ENCODE peak calls at places on chromosomes 11 and 22, in ten cellular contexts. L, F, E, I, W, G, M, J, X and V are unnamed samples. For H3K4me1, the result is how much of the 10 kb centered on the place peaks cover.

GRCh38 chr11:8357891-8358566 is 94.4 kb upstream of the LMO1 start:
- DNase-seq in L (no peak), F (no peak), E (no peak), I (no peak), W (no peak), G (no peak), M (no peak), J (no peak), X (no peak), V (no peak)

GRCh38 chr22:37906364-37907008 is 389 bp downstream of the MICALL1 start:
- DNase-seq in L (no peak), F (no peak), E (no peak), I (no peak), W (no peak), G (no peak), M (peak), J (no peak), X (peak), V (no peak)

GRCh38 chr11:1544536-1544935 is 27.5 kb downstream of the DUSP8 start:
- DNase-seq in L (no peak), F (no peak), E (peak), I (no peak), W (no peak), G (no peak), M (no peak), J (peak), X (no peak), V (no peak)

GRCh38 chr22:28674121-28674563 is 5.5 kb downstream of the TTC28 start:
- DNase-seq in L (no peak), F (peak), E (no peak), I (no peak), W (peak), G (no peak), M (no peak), J (no peak), X (no peak), V (peak)

GRCh38 chr11:130427581-130428211 is 713 bp downstream of the ADAMTS8 start:
- DNase-seq in L (no peak), F (no peak), E (no peak), I (peak), W (no peak), G (no peak), M (no peak), J (no peak), X (peak), V (no peak)

GRCh38 chr11:32018672-32019071 is 72.2 kb upstream of the RCN1 start:
- DNase-seq in L (no peak), F (no peak), E (no peak), I (no peak), W (no peak), G (no peak), M (no peak), J (no peak), X (no peak), V (no peak)

GRCh38 chr11:74696932-74697687 is 34.1 kb downstream of the CHRDL2 start:
- DNase-seq in L (peak), F (peak), E (peak), I (peak), W (no peak), G (peak), M (peak), J (peak), X (peak), V (peak)

GRCh38 chr22:50340157-50340879 is 2.8 kb upstream of the PPP6R2 start:
- DNase-seq in L (no peak), F (no peak), E (no peak), I (no peak), W (no peak), G (no peak), M (no peak), J (no peak), X (peak), V (no peak)

GRCh38 chr11:73981051-73981805 is 1.4 kb downstream of the UCP2 start:
- DNase-seq in L (no peak), F (no peak), E (no peak), I (no peak), W (no peak), G (no peak), M (no peak), J (no peak), X (no peak), V (peak)

GRCh38 chr22:46063861-46064235 is 86.5 kb upstream of the PPARA start:
- DNase-seq in L (peak), F (no peak), E (peak), I (no peak), W (peak), G (peak), M (peak), J (no peak), X (no peak), V (no peak)

GRCh38 chr22:49820984-49821383 is 6.7 kb downstream of the BRD1 start:
- DNase-seq in L (no peak), F (no peak), E (no peak), I (no peak), W (no peak), G (no peak), M (no peak), J (no peak), X (no peak), V (no peak)

GRCh38 chr11:99593197-99593596 is 572.4 kb downstream of the CNTN5 start:
- DNase-seq in L (no peak), F (no peak), E (no peak), I (no peak), W (no peak), G (no peak), M (no peak), J (no peak), X (no peak), V (no peak)

GRCh38 chr22:25746012-25746373 is 4.0 kb downstream of the MYO18B start:
- DNase-seq in L (no peak), F (peak), E (no peak), I (no peak), W (peak), G (no peak), M (no peak), J (no peak), X (no peak), V (peak)

GRCh38 chr22:31951201-31952093 is 7.1 kb downstream of the YWHAH start:
- DNase-seq in L (no peak), F (no peak), E (no peak), I (no peak), W (peak), G (no peak), M (no peak), J (no peak), X (no peak), V (peak)

GRCh38 chr11:8168485-8169257 is at the start of gene RIC3:
- DNase-seq in L (no peak), F (no peak), E (peak), I (peak), W (no peak), G (peak), M (peak), J (peak), X (peak), V (peak)

GRCh38 chr11:1102221-1102971 is 27.7 kb downstream of the MUC2 start:
- DNase-seq in L (no peak), F (no peak), E (peak), I (no peak), W (no peak), G (no peak), M (no peak), J (no peak), X (no peak), V (no peak)

GRCh38 chr22:35599364-35599763 is 17.8 kb downstream of the MB start:
- DNase-seq in L (no peak), F (no peak), E (no peak), I (no peak), W (no peak), G (no peak), M (no peak), J (no peak), X (no peak), V (no peak)

GRCh38 chr22:35600466-35600865 is 16.7 kb downstream of the MB start:
- DNase-seq in L (no peak), F (no peak), E (no peak), I (no peak), W (no peak), G (no peak), M (no peak), J (no peak), X (no peak), V (no peak)

GRCh38 chr22:35598396-35598710 is 18.8 kb downstream of the MB start:
- DNase-seq in L (no peak), F (no peak), E (no peak), I (no peak), W (no peak), G (no peak), M (no peak), J (no peak), X (no peak), V (no peak)

GRCh38 chr22:35601743-35602633 is 15.1 kb downstream of the MB start:
- DNase-seq in L (no peak), F (peak), E (no peak), I (peak), W (peak), G (peak), M (no peak), J (no peak), X (no peak), V (no peak)

GRCh38 chr22:35601013-35601580 is 16.0 kb downstream of the MB start:
- DNase-seq in L (no peak), F (no peak), E (no peak), I (no peak), W (no peak), G (no peak), M (no peak), J (no peak), X (no peak), V (no peak)
- H3K4me1 ChIP-seq in L (under half), F (under half), E (under half), I (under half), W (under half), G (under half), M (under half), J (under half), X (under half), V (under half)

GRCh38 chr22:44360686-44361381 is 48.1 kb upstream of the SHISAL1 start:
- DNase-seq in L (peak), F (peak), E (peak), I (peak), W (peak), G (no peak), M (peak), J (peak), X (peak), V (no peak)
- H3K27ac ChIP-seq in L (peak), F (peak), E (no peak), I (no peak), W (peak), G (no peak), M (peak), J (peak), X (no peak), V (peak)

GRCh38 chr22:42892571-42893316 is 35.7 kb upstream of the ARFGAP3 start:
- DNase-seq in L (no peak), F (no peak), E (no peak), I (no peak), W (no peak), G (no peak), M (no peak), J (no peak), X (no peak), V (no peak)
- H3K4me1 ChIP-seq in L (under half), F (under half), E (half or more), I (under half), W (under half), G (under half), M (under half), J (half or more), X (under half), V (under half)

GRCh38 chr11:66727883-66728759 is 895 bp downstream of the SPTBN2 start:
- DNase-seq in L (no peak), F (no peak), E (no peak), I (peak), W (no peak), G (no peak), M (no peak), J (no peak), X (peak), V (no peak)

GRCh38 chr11:66727282-66727882 is 1.6 kb downstream of the SPTBN2 start:
- DNase-seq in L (no peak), F (peak), E (peak), I (peak), W (peak), G (peak), M (peak), J (no peak), X (peak), V (peak)

GRCh38 chr11:66729447-66729846 is 431 bp upstream of the SPTBN2 start:
- DNase-seq in L (no peak), F (no peak), E (no peak), I (no peak), W (no peak), G (no peak), M (no peak), J (no peak), X (no peak), V (no peak)

GRCh38 chr11:66725646-66726045 is 3.4 kb downstream of the SPTBN2 start:
- DNase-seq in L (no peak), F (peak), E (no peak), I (no peak), W (no peak), G (no peak), M (no peak), J (no peak), X (peak), V (no peak)

DNA sequence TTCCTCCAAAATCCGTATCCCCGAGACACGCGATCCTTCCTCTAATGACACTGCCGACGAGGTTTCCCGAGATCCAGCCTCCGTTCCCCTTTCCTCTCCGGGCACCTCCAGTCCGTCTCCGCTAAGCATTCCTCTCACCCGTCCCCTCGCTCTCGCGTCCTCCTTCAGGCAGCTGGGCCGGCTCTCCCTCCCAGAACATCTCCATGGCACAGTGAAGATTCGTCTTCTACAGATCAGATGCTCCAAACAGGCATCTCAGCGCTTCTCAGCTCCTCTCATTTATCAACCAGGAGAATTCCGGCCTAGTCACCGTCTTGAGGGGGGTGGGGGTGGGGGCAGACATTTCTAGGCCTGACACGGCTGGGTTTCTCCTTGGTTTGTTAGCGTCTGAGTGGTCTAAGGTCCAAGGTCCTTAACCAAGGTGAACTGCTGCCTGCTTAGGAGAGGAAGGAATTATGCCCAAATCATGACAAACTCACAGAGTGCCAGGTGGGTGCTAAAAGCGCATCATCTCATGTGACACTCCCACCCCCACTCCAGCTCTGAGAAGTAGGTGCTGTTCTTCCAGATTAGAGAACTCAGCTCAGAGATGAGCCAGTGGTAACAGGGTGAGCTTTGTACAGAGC is at the start of gene SPTBN2:
- DNase-seq in L (no peak), F (no peak), E (no peak), I (peak), W (peak), G (no peak), M (no peak), J (no peak), X (peak), V (no peak)
- H3K27ac ChIP-seq in L (no peak), F (no peak), E (no peak), I (peak), W (no peak), G (no peak), M (no peak), J (no peak), X (no peak), V (no peak)

DNA sequence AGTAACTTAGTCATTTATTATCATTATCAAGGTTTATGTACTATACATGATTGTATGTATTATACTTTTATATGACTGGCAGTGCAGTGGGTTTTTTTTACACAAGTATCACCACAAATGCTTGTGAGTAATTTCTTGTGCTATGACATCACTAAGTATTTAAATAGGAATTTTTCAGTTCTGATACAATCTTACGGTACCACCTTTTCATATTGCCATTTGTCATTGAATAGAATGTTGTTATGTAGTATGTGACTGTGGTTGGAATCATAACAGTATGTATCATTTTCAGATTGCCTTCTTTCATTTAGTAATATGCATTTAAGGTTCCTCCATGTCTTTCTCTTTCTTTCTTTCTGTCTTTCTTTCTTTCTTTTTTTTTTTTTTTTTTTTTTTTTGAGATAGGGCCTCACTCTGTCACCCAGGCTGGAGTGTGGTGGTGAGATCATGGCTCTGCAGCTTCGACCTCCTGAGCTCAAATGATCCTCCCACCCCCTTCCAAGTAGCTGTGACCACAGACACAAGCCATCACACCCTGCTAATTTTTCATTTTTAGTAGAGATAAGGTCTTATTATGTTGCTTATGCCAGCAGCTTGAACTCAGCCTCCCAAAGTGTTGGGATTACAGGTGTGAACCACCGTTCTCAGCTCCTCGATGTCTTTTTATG is 18.6 kb downstream of the ATM start:
- DNase-seq in L (no peak), F (peak), E (no peak), I (no peak), W (no peak), G (no peak), M (no peak), J (no peak), X (no peak), V (no peak)
- H3K4me1 ChIP-seq in L (under half), F (under half), E (under half), I (under half), W (under half), G (under half), M (under half), J (under half), X (under half), V (under half)

DNA sequence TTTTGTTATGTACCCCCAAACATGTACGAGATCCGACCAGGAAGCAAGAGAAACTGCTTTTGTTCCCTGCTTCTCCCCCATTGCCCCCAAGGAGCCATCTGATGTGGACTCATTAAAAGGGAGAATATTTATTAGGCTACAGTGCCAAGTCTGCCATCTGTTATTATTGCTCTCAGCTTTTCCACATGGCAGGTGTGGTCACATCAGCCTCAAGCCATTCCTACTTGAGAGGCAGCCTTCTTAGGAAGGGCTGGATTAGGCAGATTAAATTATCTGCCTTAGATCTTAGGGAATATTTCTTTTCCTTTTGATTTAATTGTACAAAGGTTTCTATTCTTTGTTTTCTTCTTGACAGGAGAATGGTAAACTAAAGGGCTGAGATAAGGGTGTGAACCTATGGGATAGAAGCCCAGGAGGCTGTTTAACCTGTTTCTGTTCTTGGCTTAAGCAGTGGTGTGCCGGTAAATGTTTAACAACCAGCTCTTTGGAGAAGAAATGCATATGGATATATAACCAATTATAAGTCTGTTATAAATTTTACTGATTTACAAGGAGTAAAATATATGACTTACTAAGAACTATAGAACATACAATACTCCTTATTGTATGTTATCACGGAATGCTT is 88.8 kb downstream of the PDHX start:
- DNase-seq in L (no peak), F (no peak), E (no peak), I (peak), W (peak), G (no peak), M (no peak), J (no peak), X (no peak), V (peak)
- H3K27ac ChIP-seq in L (no peak), F (no peak), E (peak), I (no peak), W (peak), G (no peak), M (no peak), J (no peak), X (no peak), V (peak)

DNA sequence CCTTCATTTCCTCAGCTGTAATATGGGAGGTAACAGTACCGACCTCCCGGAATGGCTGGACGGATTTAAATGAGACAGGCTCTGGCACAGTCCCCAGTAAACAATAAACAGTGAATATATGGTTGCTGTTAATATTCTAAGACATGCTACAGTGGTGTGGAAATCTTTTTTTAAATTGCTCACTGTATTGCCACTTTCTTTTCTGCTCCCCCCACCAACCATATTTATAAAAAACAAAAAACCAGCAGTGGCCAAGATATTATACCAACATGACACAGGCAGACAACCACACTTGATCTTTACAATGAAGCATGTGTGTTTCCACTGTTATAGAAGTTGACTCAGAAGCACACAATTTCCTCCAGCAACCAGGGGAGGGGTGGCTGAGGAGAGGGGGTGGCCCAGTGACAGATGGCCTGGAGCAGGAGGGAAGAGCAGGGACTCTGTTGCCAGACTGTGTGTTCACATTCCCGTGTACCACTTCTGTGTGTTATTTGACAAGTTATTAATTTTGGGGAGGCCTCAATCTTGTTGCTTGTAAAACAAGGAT is 14.9 kb downstream of the CD59 start:
- DNase-seq in L (no peak), F (peak), E (no peak), I (no peak), W (peak), G (no peak), M (no peak), J (no peak), X (no peak), V (no peak)
- H3K4me1 ChIP-seq in L (under half), F (under half), E (under half), I (under half), W (half or more), G (under half), M (under half), J (half or more), X (under half), V (under half)

DNA sequence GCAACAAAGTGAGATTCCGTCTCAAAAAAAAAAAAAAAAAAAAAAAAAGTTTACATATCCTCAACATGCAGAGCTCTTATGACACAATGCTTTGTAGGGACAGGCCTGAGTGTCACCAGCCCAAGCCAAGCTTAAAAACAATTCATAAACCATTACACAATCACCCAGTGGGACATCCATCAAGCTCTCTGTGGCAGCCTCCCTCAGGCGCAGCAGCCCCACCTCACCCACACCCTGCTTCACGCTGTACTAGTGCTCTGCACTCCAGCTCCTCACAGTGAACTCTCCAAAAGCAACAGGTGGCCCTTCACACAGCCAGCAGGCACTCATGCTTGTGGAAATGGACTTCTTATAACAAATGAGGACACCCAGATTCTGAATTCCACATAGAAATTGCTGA is 3.5 kb upstream of the FOXRED2 start:
- DNase-seq in L (no peak), F (no peak), E (no peak), I (no peak), W (no peak), G (no peak), M (no peak), J (no peak), X (no peak), V (no peak)
- H3K27ac ChIP-seq in L (no peak), F (no peak), E (no peak), I (no peak), W (no peak), G (no peak), M (no peak), J (no peak), X (no peak), V (no peak)

DNA sequence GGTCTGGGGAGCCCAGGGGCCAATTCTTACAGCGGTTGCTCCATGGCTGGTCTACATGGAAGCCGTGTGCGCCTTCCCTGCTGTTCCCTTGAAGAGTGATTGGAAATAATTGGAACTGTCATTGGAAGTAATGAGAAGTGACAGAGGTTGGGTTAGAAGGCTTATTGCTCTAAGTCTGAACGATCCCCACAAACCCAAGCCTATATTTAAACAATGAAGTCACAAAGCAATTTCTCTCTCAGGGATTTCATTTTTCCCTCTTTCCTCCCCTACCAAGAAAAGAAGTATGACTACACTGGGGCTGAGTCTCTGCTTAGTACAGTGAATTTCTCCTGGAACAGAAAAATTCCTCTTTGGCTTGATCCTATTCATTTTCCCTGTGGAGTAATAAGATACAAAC is 7.8 kb downstream of the CLMP start:
- DNase-seq in L (no peak), F (peak), E (no peak), I (no peak), W (no peak), G (no peak), M (no peak), J (no peak), X (no peak), V (no peak)
- H3K4me1 ChIP-seq in L (under half), F (under half), E (under half), I (under half), W (half or more), G (under half), M (under half), J (under half), X (under half), V (under half)